ENCODE peak calls at places on chromosomes 6 and 20, in eight cellular contexts. E is tibial nerve, Z is body of pancreas, W is mammary epithelial cell, F is AG04450, K is keratinocyte, O is PC-3, B is fibroblast of lung. V is an unnamed sample.

GRCh38 chr6:7921071-7921470 is 10.5 kb upstream of the TXNDC5 start:
- DNase-seq in E (no peak), Z (no peak), W (no peak), F (no peak), K (no peak), O (no peak), B (no peak), V (no peak)

GRCh38 chr6:44969446-44970175 is 358.5 kb upstream of the RUNX2 start:
- DNase-seq in E (no peak), Z (no peak), W (no peak), F (no peak), K (no peak), O (no peak), B (peak), V (no peak)

GRCh38 chr20:2470051-2470431 is 548 bp downstream of the SNRPB start:
- DNase-seq in E (peak), Z (peak), W (peak), F (no peak), K (no peak), O (peak), B (peak), V (no peak)

GRCh38 chr6:138336221-138336620 is 41.5 kb upstream of the SMIM28 start:
- DNase-seq in E (no peak), Z (no peak), W (no peak), F (no peak), K (no peak), O (no peak), B (no peak), V (no peak)

GRCh38 chr20:29878777-29879442 is 1378.6 kb upstream of the DEFB115 start:
- DNase-seq in E (no peak), Z (no peak), W (no peak), F (no peak), K (no peak), O (no peak), B (no peak), V (peak)

GRCh38 chr6:150471276-150471675 is 102.5 kb downstream of the IYD start:
- DNase-seq in E (no peak), Z (no peak), W (peak), F (no peak), K (no peak), O (no peak), B (no peak), V (no peak)

GRCh38 chr6:126531840-126532239 is 191.9 kb downstream of the CENPW start:
- DNase-seq in E (no peak), Z (no peak), W (peak), F (no peak), K (no peak), O (no peak), B (no peak), V (no peak)

GRCh38 chr6:766625-767024 is 73.7 kb upstream of the EXOC2 start:
- DNase-seq in E (no peak), Z (no peak), W (no peak), F (no peak), K (no peak), O (no peak), B (no peak), V (no peak)

GRCh38 chr20:18397090-18397489 is 69.7 kb downstream of the DZANK1 start:
- DNase-seq in E (no peak), Z (no peak), W (no peak), F (no peak), K (no peak), O (no peak), B (no peak), V (no peak)

GRCh38 chr6:149201068-149201655 is 116.3 kb upstream of the TAB2 start:
- DNase-seq in E (no peak), Z (no peak), W (no peak), F (no peak), K (no peak), O (no peak), B (no peak), V (no peak)

GRCh38 chr6:26388441-26388840 is 5.5 kb downstream of the BTN2A2 start:
- DNase-seq in E (no peak), Z (no peak), W (peak), F (no peak), K (no peak), O (no peak), B (no peak), V (no peak)

GRCh38 chr6:107390685-107391084 is 68.7 kb downstream of the PDSS2 start:
- DNase-seq in E (no peak), Z (no peak), W (no peak), F (no peak), K (no peak), O (no peak), B (no peak), V (no peak)

GRCh38 chr6:143405381-143406154 is 44.9 kb downstream of the ADAT2 start:
- DNase-seq in E (no peak), Z (no peak), W (peak), F (no peak), K (no peak), O (peak), B (peak), V (no peak)

GRCh38 chr20:31758991-31759390 is 19.9 kb downstream of the TPX2 start:
- DNase-seq in E (no peak), Z (no peak), W (no peak), F (no peak), K (no peak), O (no peak), B (no peak), V (no peak)

GRCh38 chr6:40398810-40399477 is 188.2 kb downstream of the LRFN2 start:
- DNase-seq in E (no peak), Z (no peak), W (no peak), F (no peak), K (no peak), O (no peak), B (no peak), V (no peak)

GRCh38 chr20:51445591-51445990 is 96.9 kb downstream of the NFATC2 start:
- DNase-seq in E (no peak), Z (no peak), W (no peak), F (no peak), K (no peak), O (no peak), B (no peak), V (no peak)

GRCh38 chr20:53547664-53548239 is 45.9 kb downstream of the ZNF217 start:
- DNase-seq in E (peak), Z (peak), W (peak), F (peak), K (no peak), O (peak), B (peak), V (peak)

GRCh38 chr20:2815242-2815900 is 584 bp downstream of the C20orf141 start:
- DNase-seq in E (no peak), Z (no peak), W (no peak), F (no peak), K (no peak), O (no peak), B (no peak), V (no peak)

GRCh38 chr6:13710552-13711383 is 867 bp downstream of the RANBP9 start:
- DNase-seq in E (peak), Z (peak), W (peak), F (no peak), K (no peak), O (peak), B (peak), V (peak)

GRCh38 chr20:58073945-58074920 is 154.2 kb downstream of the ANKRD60 start:
- DNase-seq in E (peak), Z (peak), W (peak), F (no peak), K (no peak), O (peak), B (peak), V (no peak)

GRCh38 chr6:13486679-13487121 is 700 bp downstream of the GFOD1 start:
- DNase-seq in E (peak), Z (peak), W (peak), F (no peak), K (no peak), O (peak), B (peak), V (peak)

GRCh38 chr6:32194825-32195651 is 2.6 kb upstream of the GPSM3 start:
- DNase-seq in E (peak), Z (peak), W (peak), F (no peak), K (no peak), O (peak), B (peak), V (no peak)

GRCh38 chr6:161446296-161446925 is 172.6 kb upstream of the AGPAT4 start:
- DNase-seq in E (no peak), Z (no peak), W (no peak), F (no peak), K (no peak), O (no peak), B (no peak), V (no peak)

GRCh38 chr20:10369723-10370090 is 64.3 kb downstream of the MKKS start:
- DNase-seq in E (no peak), Z (peak), W (no peak), F (no peak), K (no peak), O (peak), B (peak), V (peak)

GRCh38 chr20:6651016-6651415 is 116.5 kb upstream of the BMP2 start:
- DNase-seq in E (peak), Z (peak), W (peak), F (no peak), K (peak), O (peak), B (peak), V (peak)

GRCh38 chr6:21522007-21522758 is 71.4 kb upstream of the SOX4 start:
- DNase-seq in E (no peak), Z (no peak), W (no peak), F (no peak), K (no peak), O (no peak), B (no peak), V (no peak)

GRCh38 chr6:43359831-43360230 is 9.6 kb downstream of the ZNF318 start:
- DNase-seq in E (no peak), Z (no peak), W (peak), F (no peak), K (no peak), O (no peak), B (no peak), V (no peak)

GRCh38 chr6:43359381-43359780 is 10.1 kb downstream of the ZNF318 start:
- DNase-seq in E (no peak), Z (no peak), W (no peak), F (no peak), K (no peak), O (no peak), B (no peak), V (no peak)

GRCh38 chr6:43355862-43356590 is 13.4 kb downstream of the ZNF318 start:
- DNase-seq in E (no peak), Z (no peak), W (no peak), F (no peak), K (no peak), O (peak), B (peak), V (no peak)

GRCh38 chr6:43361269-43361668 is 8.2 kb downstream of the ZNF318 start:
- DNase-seq in E (no peak), Z (no peak), W (no peak), F (no peak), K (no peak), O (no peak), B (no peak), V (no peak)
- H3K27ac ChIP-seq in E (no peak), Z (no peak), W (peak), F (no peak), K (no peak), O (no peak), B (no peak), V (no peak)

DNA sequence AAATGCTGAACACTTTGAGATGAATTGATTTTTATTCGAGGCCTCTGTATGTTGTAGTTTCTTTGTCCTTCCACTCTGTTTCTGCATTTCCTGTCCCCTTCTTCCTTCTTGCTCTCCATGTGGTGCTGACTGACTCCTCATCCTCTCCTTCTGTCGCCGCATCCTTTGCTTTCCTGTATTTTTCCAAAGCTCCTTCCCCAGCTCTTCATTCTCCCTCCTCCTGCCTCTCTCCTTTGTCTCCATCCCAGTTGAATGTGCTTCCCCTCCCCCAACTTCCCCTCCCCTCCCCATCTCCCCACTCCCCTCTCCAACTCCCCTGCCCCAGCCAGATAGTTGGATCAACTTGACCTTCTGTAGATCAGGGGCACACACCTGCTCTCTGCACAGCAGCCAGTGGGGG is 2.6 kb upstream of the KCNK5 start:
- DNase-seq in E (no peak), Z (no peak), W (no peak), F (no peak), K (no peak), O (no peak), B (no peak), V (no peak)
- H3K27ac ChIP-seq in E (peak), Z (no peak), W (no peak), F (no peak), K (no peak), O (no peak), B (no peak), V (no peak)

DNA sequence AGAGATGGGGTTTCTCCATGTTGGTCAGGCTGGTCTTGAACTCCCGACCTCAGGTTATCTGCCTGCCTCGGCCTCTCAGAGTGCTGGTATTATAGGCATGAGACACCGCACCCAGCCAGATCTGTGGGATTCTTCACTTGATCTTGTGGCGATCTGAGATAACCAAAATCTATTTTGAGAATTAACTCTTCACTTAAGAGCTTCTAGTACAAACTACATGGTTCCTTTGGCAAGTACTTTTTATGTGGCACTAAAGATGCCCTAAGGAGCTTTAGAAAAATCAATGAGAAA is 37.8 kb upstream of the TFB1M start:
- DNase-seq in E (no peak), Z (no peak), W (no peak), F (no peak), K (no peak), O (no peak), B (no peak), V (no peak)
- H3K27ac ChIP-seq in E (no peak), Z (no peak), W (no peak), F (no peak), K (no peak), O (no peak), B (no peak), V (no peak)

GRCh38 chr6:163405412-163406309 is 8.9 kb upstream of the QKI start:
- DNase-seq in E (peak), Z (peak), W (no peak), F (no peak), K (no peak), O (no peak), B (peak), V (peak)

GRCh38 chr6:163406830-163407229 is 7.7 kb upstream of the QKI start:
- DNase-seq in E (no peak), Z (no peak), W (no peak), F (no peak), K (no peak), O (no peak), B (no peak), V (no peak)

GRCh38 chr6:163406320-163406719 is 8.2 kb upstream of the QKI start:
- DNase-seq in E (no peak), Z (no peak), W (no peak), F (no peak), K (no peak), O (no peak), B (no peak), V (no peak)

GRCh38 chr6:163409712-163410111 is 4.8 kb upstream of the QKI start:
- DNase-seq in E (no peak), Z (no peak), W (no peak), F (no peak), K (no peak), O (no peak), B (no peak), V (no peak)

DNA sequence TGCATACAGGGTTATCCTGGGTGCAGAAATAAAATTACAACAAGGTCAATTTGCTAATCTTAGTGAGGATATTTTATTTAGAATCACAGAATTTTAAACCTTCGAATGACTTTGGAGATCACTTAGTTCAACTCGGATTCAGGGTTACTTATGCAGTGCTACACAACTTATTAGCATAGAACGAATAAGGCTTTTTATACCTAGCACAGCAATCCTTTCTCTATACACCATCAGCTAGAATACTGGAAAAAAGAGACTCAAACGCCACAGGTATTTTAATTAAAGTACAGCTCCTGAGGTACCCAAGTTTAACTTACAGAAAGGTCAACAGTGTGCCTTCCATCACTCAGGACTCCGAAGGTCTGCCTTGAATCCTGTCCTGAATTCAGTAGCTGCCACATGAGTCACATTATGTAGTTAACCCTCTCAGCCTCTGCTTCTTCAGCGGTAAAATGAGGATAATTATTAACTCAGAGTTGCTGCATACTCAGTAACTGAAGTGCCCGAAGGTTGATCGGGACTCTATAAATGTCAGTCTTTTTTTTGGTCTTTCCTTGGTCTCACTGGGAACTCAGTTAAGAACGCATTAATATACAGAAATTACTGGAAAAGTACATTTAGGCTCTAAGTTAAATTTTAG is 6.0 kb upstream of the QKI start:
- DNase-seq in E (no peak), Z (no peak), W (no peak), F (no peak), K (no peak), O (no peak), B (no peak), V (no peak)
- H3K27ac ChIP-seq in E (no peak), Z (no peak), W (no peak), F (no peak), K (no peak), O (no peak), B (no peak), V (no peak)

DNA sequence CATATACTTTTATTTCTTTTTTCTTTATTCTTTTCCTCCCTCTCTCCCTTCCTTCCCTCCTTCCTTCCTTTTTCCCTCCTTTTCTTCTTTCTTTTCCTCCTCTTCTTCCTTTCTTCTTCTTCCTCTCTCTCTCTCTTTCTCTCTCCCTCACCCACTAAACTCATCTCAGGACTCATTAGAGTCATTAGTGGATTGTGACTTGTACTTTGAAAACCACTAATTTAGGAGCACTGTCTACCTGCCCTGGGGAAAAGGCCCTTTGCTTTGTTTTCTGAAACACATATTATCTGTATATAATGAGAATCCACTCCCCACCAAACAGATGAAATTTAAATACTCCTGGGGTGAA is 68.7 kb upstream of the CEP85L start:
- DNase-seq in E (no peak), Z (no peak), W (no peak), F (no peak), K (no peak), O (no peak), B (no peak), V (no peak)
- H3K27ac ChIP-seq in E (no peak), Z (no peak), W (no peak), F (no peak), K (no peak), O (no peak), B (no peak), V (no peak)

GRCh38 chr20:13784271-13784892 is 337 bp downstream of the ESF1 start:
- DNase-seq in E (no peak), Z (no peak), W (no peak), F (no peak), K (no peak), O (no peak), B (no peak), V (no peak)
- H3K27ac ChIP-seq in E (peak), Z (peak), W (peak), F (no peak), K (peak), O (no peak), B (peak), V (peak)

GRCh38 chr6:10521104-10521808 is at the start of gene GCNT2:
- DNase-seq in E (no peak), Z (no peak), W (no peak), F (no peak), K (peak), O (peak), B (peak), V (peak)

GRCh38 chr6:10529231-10529801 is 8.2 kb downstream of the GCNT2 start:
- DNase-seq in E (no peak), Z (peak), W (no peak), F (no peak), K (no peak), O (peak), B (peak), V (peak)

GRCh38 chr6:10528170-10528981 is 7.2 kb downstream of the GCNT2 start:
- DNase-seq in E (no peak), Z (peak), W (no peak), F (no peak), K (no peak), O (peak), B (peak), V (peak)

GRCh38 chr6:10522929-10523573 is 1.9 kb downstream of the GCNT2 start:
- DNase-seq in E (no peak), Z (no peak), W (no peak), F (no peak), K (no peak), O (no peak), B (no peak), V (peak)

GRCh38 chr6:10526156-10526555 is 5.0 kb downstream of the GCNT2 start:
- DNase-seq in E (no peak), Z (no peak), W (no peak), F (no peak), K (no peak), O (peak), B (peak), V (no peak)
- H3K27ac ChIP-seq in E (no peak), Z (no peak), W (no peak), F (no peak), K (no peak), O (no peak), B (no peak), V (no peak)

DNA sequence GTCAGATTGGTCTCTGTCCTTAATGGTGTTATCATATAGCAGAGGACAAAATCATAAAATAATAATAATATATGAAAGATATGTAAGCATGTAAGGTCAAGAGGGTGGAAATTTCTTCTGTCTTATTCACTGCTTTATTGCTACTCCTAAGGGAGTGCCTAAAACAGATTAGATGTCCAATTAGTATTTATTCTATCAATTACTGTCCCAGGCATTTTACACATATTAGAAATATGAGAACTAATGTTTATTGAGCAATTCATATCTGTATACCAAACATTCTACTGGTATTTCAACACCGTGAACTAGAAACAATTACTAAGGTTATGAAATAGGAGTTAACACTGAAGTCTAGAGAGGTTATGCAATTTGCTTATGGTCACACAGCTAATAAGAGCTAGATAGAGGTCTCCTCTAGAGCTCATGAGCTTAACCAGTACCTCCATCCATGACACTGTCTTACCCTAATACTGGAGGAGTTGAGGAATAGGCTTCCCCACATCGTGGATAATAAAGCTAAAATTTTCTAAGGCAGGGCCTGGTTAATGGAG is 302.3 kb downstream of the PLCB1 start:
- DNase-seq in E (no peak), Z (no peak), W (no peak), F (no peak), K (no peak), O (no peak), B (no peak), V (no peak)
- H3K27ac ChIP-seq in E (no peak), Z (no peak), W (no peak), F (no peak), K (no peak), O (no peak), B (no peak), V (no peak)

GRCh38 chr6:157531986-157532365 is 151.0 kb downstream of the ZDHHC14 start:
- DNase-seq in E (no peak), Z (no peak), W (no peak), F (no peak), K (no peak), O (no peak), B (no peak), V (no peak)

GRCh38 chr6:157530126-157530525 is 149.1 kb downstream of the ZDHHC14 start:
- DNase-seq in E (no peak), Z (no peak), W (no peak), F (no peak), K (no peak), O (no peak), B (no peak), V (no peak)

GRCh38 chr6:157529654-157530039 is 148.7 kb downstream of the ZDHHC14 start:
- DNase-seq in E (no peak), Z (no peak), W (no peak), F (no peak), K (no peak), O (no peak), B (no peak), V (no peak)

GRCh38 chr6:157531169-157531985 is 150.4 kb downstream of the ZDHHC14 start:
- DNase-seq in E (no peak), Z (peak), W (no peak), F (no peak), K (no peak), O (no peak), B (no peak), V (no peak)

GRCh38 chr6:157530724-157531168 is 149.8 kb downstream of the ZDHHC14 start:
- DNase-seq in E (no peak), Z (no peak), W (no peak), F (no peak), K (no peak), O (no peak), B (no peak), V (no peak)
- H3K27ac ChIP-seq in E (peak), Z (no peak), W (no peak), F (no peak), K (no peak), O (no peak), B (no peak), V (no peak)

V was measured in stomach.